ENCODE peak calls at places on chromosomes 11 and 22, in ten cellular contexts. B, H, O, I, R, U, K, C, E and V are unnamed samples.

GRCh38 chr11:113296016-113296415 is 18.4 kb upstream of the TTC12 start:
- DNase-seq in H (no peak), E (no peak), O (no peak), C (no peak), I (no peak), U (no peak), B (no peak), R (no peak), K (no peak), V (no peak)

GRCh38 chr11:94655951-94656350 is 88.8 kb downstream of the PIWIL4 start:
- DNase-seq in B (no peak), E (no peak), U (no peak), R (no peak), O (no peak), H (no peak), I (no peak), K (no peak), C (no peak), V (no peak)

GRCh38 chr11:58564226-58564625 is 11.4 kb downstream of the LPXN start:
- DNase-seq in H (no peak), C (no peak), R (no peak), E (no peak), K (no peak), U (no peak), O (no peak), I (no peak), B (no peak), V (no peak)

GRCh38 chr11:18395735-18396504 is 1.6 kb downstream of the LDHA start:
- DNase-seq in U (peak), C (peak), H (peak), B (peak), K (peak), I (peak), E (peak), O (peak), R (peak), V (peak)

GRCh38 chr11:34366522-34366921 is 8.7 kb upstream of the ABTB2 start:
- DNase-seq in K (no peak), E (no peak), B (no peak), O (no peak), R (peak), U (no peak), C (no peak), H (peak), I (no peak), V (no peak)

GRCh38 chr11:59767212-59767611 is 12.0 kb downstream of the STX3 start:
- DNase-seq in H (no peak), K (no peak), I (no peak), E (no peak), B (no peak), O (no peak), U (no peak), R (no peak), C (no peak), V (no peak)

GRCh38 chr11:130315354-130315970 is 745 bp upstream of the ZBTB44 start:
- DNase-seq in K (peak), I (peak), B (no peak), R (peak), O (no peak), E (peak), H (peak), U (peak), C (peak), V (peak)

GRCh38 chr11:6480299-6480914 is 724 bp downstream of the ARFIP2 start:
- DNase-seq in E (no peak), H (no peak), B (no peak), U (no peak), R (peak), K (no peak), C (no peak), O (no peak), I (no peak), V (no peak)

GRCh38 chr22:25404556-25404922 is 159.9 kb upstream of the GRK3 start:
- DNase-seq in O (no peak), H (no peak), E (no peak), I (peak), R (no peak), B (no peak), K (no peak), U (no peak), C (no peak), V (no peak)

GRCh38 chr22:25406510-25407210 is 157.8 kb upstream of the GRK3 start:
- DNase-seq in O (no peak), K (no peak), U (no peak), I (no peak), B (no peak), H (no peak), R (no peak), E (no peak), C (no peak), V (no peak)

GRCh38 chr22:25403752-25404471 is 160.6 kb upstream of the GRK3 start:
- DNase-seq in K (no peak), R (no peak), B (peak), O (no peak), U (no peak), I (no peak), E (no peak), C (no peak), H (no peak), V (no peak)

GRCh38 chr22:25405854-25406509 is 158.5 kb upstream of the GRK3 start:
- DNase-seq in R (no peak), C (no peak), U (no peak), I (no peak), B (no peak), K (no peak), O (no peak), E (no peak), H (no peak), V (no peak)

DNA sequence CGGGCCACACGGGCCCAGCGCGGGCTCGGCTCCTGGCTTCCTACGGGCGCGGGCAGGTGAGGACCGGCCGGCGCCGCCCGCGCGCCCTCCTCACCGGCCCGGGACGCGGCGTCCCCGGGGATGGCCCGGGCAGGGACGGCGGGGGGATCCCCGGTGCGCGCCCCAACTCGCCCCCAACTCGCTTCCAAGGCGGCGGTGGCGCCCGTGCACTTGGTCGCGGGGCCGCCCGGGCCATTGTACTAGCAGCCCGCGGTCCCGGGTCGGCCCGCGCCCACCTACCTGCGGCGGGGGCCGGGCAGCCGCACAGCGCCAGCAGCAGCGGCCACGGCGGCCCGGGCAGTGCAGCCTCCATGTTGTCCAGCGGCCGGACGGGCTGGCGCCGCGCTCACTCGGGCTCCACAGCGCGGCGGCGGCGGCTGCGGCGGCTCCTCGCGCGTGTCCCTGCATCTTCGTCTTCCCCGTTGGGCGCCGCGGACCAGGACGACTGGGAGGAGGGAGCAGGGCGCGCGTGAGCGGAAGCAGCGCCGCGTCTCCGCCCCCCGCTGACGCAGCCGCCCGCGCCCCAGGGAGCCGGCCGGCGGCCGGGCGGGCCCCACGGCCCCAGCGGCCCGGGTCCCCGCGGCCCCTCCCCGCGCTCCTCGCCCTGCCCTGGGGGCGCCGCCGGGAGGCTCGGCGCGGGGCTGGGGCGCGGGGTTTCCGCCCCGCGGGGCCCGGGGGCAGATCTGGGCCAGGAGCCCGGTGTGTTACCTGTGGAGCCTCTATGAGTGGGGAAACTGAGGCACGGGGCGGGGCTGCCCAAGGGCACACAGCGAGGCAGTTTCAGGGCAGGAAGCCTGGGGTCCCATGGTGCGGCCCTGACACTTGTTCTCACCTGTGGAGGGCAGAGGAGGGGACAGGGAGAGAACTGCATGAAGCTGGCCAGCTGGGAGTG is 159.3 kb upstream of the GRK3 start:
- DNase-seq in K (no peak), B (peak), E (peak), H (peak), I (peak), R (peak), C (peak), U (no peak), O (peak), V (peak)
- TF ChIP-seq POLR2A in K (no peak), B (peak), E (no peak), H (peak), I (no peak), R (no peak), C (peak), U (peak), O (peak), V (peak)

DNA sequence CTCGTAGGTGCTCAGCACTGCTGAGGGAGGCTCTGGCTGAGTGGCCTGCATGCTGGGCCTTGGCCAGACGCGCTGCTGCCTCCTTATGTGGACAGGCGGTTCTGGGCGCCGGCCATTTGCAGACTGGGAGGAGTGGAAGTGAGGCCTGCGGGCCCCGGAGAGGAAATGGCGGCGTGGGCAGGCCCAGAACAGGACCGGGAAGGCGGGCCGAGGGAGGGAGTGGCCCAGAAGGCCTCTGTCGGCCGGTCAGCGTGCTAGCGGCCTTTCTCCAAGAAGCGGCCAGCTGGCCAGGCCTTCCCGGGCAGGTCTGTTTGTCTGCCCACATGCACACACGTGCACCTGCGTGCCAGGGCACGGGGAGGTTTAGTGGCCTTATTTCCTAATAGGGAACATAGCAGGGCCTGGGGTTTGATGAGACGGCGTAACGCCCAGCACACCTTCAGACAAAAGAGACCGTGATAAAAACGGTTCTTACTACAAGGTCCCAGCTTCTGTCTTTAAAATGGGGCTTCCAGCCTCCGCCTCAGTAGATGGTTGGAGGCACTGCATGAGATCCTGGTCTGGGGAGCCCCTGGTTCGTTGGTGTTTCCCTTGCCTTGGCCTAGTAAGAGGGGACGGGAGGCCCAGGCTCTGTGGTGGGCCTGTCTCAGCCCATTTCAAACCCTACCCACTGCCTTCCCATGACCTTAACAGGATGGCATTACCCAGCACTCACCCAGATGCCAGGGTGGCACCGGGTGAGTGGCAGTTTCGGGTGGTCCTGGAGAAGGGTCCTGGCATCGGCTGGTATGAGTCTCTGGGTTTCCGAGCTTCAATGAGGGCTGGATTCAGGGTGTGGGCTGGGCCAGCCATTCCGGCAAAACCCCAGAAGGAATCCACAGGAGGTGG is 65.1 kb upstream of the PPARA start:
- DNase-seq in O (no peak), H (peak), R (peak), E (no peak), I (peak), K (no peak), C (peak), B (no peak), U (no peak), V (peak)
- TF ChIP-seq POLR2A in O (no peak), H (no peak), R (no peak), E (no peak), I (no peak), K (no peak), C (peak), B (no peak), U (no peak), V (peak)

GRCh38 chr11:115929618-115930129 is 425.5 kb upstream of the CADM1 start:
- DNase-seq in E (no peak), U (no peak), O (no peak), C (no peak), H (no peak), K (no peak), B (no peak), R (no peak), I (no peak), V (no peak)
- TF ChIP-seq POLR2A in E (peak), U (no peak), O (no peak), C (no peak), H (no peak), K (no peak), B (no peak), R (no peak), I (no peak), V (no peak)

DNA sequence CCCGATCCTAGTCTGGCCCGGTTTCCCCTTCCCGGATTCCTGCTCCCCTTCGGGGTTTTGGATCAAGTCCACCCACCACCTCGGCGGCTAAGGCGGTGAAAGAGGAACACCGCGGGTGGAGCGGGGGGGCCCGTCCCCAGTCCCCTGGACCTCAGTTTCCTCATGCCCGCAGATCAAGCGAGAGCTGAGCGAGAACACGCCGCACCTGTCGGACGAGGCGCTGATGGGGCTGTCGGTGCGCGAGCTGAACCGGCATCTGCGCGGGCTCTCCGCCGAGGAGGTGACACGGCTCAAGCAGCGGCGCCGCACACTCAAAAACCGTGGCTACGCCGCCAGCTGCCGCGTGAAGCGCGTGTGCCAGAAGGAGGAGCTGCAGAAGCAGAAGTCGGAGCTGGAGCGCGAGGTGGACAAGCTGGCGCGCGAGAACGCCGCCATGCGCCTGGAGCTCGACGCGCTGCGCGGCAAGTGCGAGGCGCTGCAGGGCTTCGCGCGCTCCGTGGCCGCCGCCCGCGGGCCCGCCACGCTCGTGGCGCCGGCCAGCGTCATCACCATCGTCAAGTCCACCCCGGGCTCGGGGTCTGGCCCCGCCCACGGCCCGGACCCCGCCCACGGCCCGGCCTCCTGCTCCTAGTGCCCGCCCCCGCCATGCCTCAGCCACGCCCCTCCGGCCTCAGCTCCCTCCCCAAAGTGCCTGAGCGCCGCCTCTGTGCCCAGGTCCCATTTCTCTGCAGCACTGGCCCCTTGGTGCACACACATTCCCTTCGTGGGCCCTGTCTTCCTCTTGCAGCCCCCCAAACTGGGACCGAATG is 12.7 kb downstream of the MAFF start:
- DNase-seq in B (peak), I (peak), R (peak), U (no peak), H (peak), E (peak), O (no peak), C (peak), K (peak), V (peak)
- TF ChIP-seq POLR2A in B (peak), I (no peak), R (no peak), U (no peak), H (no peak), E (no peak), O (no peak), C (peak), K (peak), V (peak)

GRCh38 chr11:67505605-67506396 is 638 bp upstream of the PITPNM1 start:
- DNase-seq in K (peak), B (peak), U (peak), R (peak), H (peak), I (peak), C (peak), O (peak), E (peak), V (peak)
- TF ChIP-seq POLR2A in K (peak), B (no peak), U (peak), R (no peak), H (peak), I (no peak), C (peak), O (peak), E (no peak), V (peak)

GRCh38 chr11:134033696-134034491 is 35.0 kb upstream of the JAM3 start:
- DNase-seq in I (peak), H (peak), B (peak), K (peak), O (no peak), R (peak), E (peak), U (no peak), C (peak), V (peak)
- TF ChIP-seq POLR2A in I (no peak), H (no peak), B (no peak), K (peak), O (no peak), R (no peak), E (no peak), U (no peak), C (peak), V (peak)

DNA sequence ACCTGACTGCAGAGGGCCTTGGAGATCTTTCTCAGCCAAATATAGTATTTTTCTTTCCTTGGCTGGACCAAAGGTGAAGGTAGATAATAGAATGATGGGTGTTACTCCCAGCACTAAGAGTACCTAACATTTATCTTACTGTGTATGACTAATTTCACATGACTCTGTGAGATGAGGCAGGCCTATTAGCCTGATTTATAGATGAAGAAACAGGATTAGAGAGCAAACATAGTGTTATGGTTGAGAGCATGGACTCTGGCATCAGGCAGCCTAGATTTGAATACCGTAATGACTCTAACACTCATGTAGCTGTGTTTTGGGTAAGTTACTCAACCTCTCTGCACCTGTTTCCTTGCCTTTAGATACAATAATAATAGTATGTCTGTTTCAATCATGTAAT is 2.7 kb downstream of the ACO2 start:
- DNase-seq in K (no peak), C (no peak), H (no peak), I (no peak), R (no peak), E (no peak), B (no peak), U (no peak), O (no peak), V (no peak)
- TF ChIP-seq POLR2A in K (no peak), C (no peak), H (no peak), I (no peak), R (no peak), E (no peak), B (no peak), U (no peak), O (no peak), V (no peak)

DNA sequence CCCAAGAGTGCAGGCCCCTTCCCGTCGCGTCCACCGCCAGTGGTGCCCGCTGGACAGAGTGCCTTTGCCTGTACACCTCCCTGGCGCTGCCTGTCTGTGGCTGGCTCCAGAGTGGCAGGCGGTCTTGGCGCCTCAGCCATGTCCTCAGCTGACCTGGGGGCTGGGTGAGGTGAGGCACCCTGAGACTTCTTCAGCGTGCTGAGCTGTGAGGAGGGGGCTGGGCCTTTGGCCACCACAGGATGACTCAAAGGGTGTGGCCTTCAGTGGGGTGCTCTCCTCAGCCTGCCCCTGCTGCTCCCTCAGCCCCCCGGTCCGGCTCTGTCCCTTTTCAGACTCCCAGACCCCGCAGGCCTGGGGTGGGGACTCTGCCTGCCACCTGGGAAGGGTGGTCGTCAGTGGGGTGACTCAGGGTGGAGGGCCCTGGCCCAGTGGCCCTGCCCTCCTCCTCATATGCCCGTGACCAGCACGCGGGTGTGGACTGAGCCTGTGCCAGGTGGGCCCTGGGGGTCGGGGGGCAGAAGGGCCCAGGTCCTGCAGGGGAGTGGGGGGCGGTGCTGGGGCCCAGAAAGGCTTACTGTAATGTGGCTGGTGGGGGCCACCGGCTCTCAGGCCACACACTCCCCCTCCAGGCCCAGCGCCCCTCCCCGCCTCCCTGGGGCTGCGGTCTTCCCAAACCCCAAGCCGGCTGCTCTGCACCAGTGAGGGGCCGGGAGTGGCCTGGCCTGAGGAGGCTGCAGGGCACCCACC is 15.9 kb downstream of the CRELD2 start:
- DNase-seq in R (peak), I (peak), C (peak), H (peak), B (peak), U (no peak), O (no peak), K (no peak), E (no peak), V (peak)
- TF ChIP-seq POLR2A in R (no peak), I (no peak), C (no peak), H (no peak), B (no peak), U (no peak), O (no peak), K (no peak), E (no peak), V (peak)

GRCh38 chr11:45931739-45932138 is 9.3 kb downstream of the LARGE2 start:
- DNase-seq in I (peak), B (no peak), E (no peak), R (no peak), C (no peak), K (no peak), U (no peak), O (no peak), H (no peak), V (no peak)
- TF ChIP-seq POLR2A in I (no peak), B (no peak), E (no peak), R (no peak), C (no peak), K (no peak), U (no peak), O (no peak), H (no peak), V (no peak)